ENCODE peak calls at places on chromosomes 11 and 22, in five cellular contexts. H is T-helper 1 cell; P is stomach; F is Jurkat, Clone E6-1; M is endothelial cell. X is an unnamed sample.

GRCh38 chr22:37202001-37202555 is 10.2 kb downstream of the SSTR3 start:
- DNase-seq in F (no peak), H (no peak), M (no peak), P (no peak), X (no peak)

GRCh38 chr11:118929496-118930151 is 3.9 kb upstream of the BCL9L start:
- DNase-seq in F (peak; percentile 89), H (peak; percentile 81), P (peak; percentile 93), M (peak; percentile 71), X (peak; percentile 89)

GRCh38 chr11:970319-970871 is 44.7 kb downstream of the AP2A2 start:
- DNase-seq in H (no peak), M (no peak), F (peak; percentile 58), P (no peak), X (no peak)

GRCh38 chr11:911031-911889 is 650 bp upstream of the CHID1 start:
- DNase-seq in F (no peak), H (peak; percentile 34), P (peak; percentile 42), M (no peak), X (no peak)

GRCh38 chr22:46867106-46867505 is 104.7 kb downstream of the TBC1D22A start:
- DNase-seq in M (no peak), P (no peak), H (no peak), F (no peak), X (no peak)

GRCh38 chr22:43922123-43922522 is 1.5 kb upstream of the PNPLA3 start:
- DNase-seq in M (no peak), F (no peak), H (no peak), P (no peak), X (no peak)

GRCh38 chr11:69277074-69277809 is 16.7 kb upstream of the MYEOV start:
- DNase-seq in M (no peak), F (no peak), H (no peak), P (no peak), X (no peak)

GRCh38 chr11:19723572-19724342 is 11.1 kb downstream of the NAV2 start:
- DNase-seq in F (peak; percentile 46), H (peak; percentile 84), M (no peak), P (no peak), X (no peak)

GRCh38 chr22:32823024-32823730 is 21.7 kb downstream of the TIMP3 start:
- DNase-seq in M (peak; percentile 48), P (peak; percentile 53), F (peak; percentile 38), H (peak; percentile 1), X (peak; percentile 65)

GRCh38 chr11:425301-425700 is 10.5 kb upstream of the SIGIRR start:
- DNase-seq in M (no peak), H (no peak), P (no peak), F (no peak), X (no peak)

GRCh38 chr22:23266780-23267179 is 86.5 kb downstream of the BCR start:
- DNase-seq in P (no peak), F (no peak), M (no peak), H (no peak), X (no peak)

GRCh38 chr11:1099519-1100355 is 25.1 kb downstream of the MUC2 start:
- DNase-seq in F (no peak), P (no peak), M (no peak), H (no peak), X (no peak)

GRCh38 chr11:48040830-48041444 is 60.6 kb downstream of the PTPRJ start:
- DNase-seq in H (no peak), F (no peak), M (no peak), P (no peak), X (no peak)

GRCh38 chr22:19419086-19419463 is 12.5 kb downstream of the HIRA start:
- DNase-seq in M (no peak), P (no peak), F (no peak), H (no peak), X (no peak)

GRCh38 chr11:19968860-19969259 is 191.4 kb downstream of the DBX1 start:
- DNase-seq in M (no peak), H (no peak), F (no peak), P (no peak), X (no peak)

GRCh38 chr22:44901301-44901700 is 108.5 kb downstream of the PHF21B start:
- DNase-seq in F (peak; percentile 7), H (no peak), P (no peak), M (no peak), X (no peak)

GRCh38 chr11:7511405-7511804 is 2.4 kb upstream of the PPFIBP2 start:
- DNase-seq in H (no peak), M (no peak), F (no peak), P (peak; percentile 80), X (peak; percentile 69)

GRCh38 chr11:131638889-131639288 is 268.5 kb downstream of the NTM start:
- DNase-seq in P (no peak), F (no peak), H (no peak), M (no peak), X (no peak)

GRCh38 chr22:32876516-32876915 is 75.0 kb downstream of the TIMP3 start:
- DNase-seq in H (no peak), P (no peak), F (no peak), M (no peak), X (no peak)

GRCh38 chr22:28893810-28894209 is 10.4 kb downstream of the ZNRF3 start:
- DNase-seq in H (no peak), P (no peak), M (no peak), F (no peak), X (no peak)

X was measured in Peyer's patch.